ENCODE peak calls at places on chromosomes 3 and 15, in five cellular contexts. One of them, this sample, is unnamed. For H3K4me1, the result is how much of the 10 kb centered on the place peaks cover.

GRCh38 chr3:100401674-100402036 is 316 bp downstream of the LNP1 start:
- DNase-seq in cardiac muscle cell: peak
- DNase-seq in DND-41: peak
- DNase-seq in MM.1S: peak
- DNase-seq in endodermal cell: no peak
- DNase-seq in this sample: peak

GRCh38 chr3:141243295-141243707 is 11.7 kb downstream of the PXYLP1 start:
- DNase-seq in MM.1S: no peak
- DNase-seq in DND-41: peak
- DNase-seq in cardiac muscle cell: peak
- DNase-seq in endodermal cell: peak
- DNase-seq in this sample: no peak

GRCh38 chr3:108838411-108838810 is 15.8 kb downstream of the TRAT1 start:
- DNase-seq in DND-41: no peak
- DNase-seq in endodermal cell: no peak
- DNase-seq in cardiac muscle cell: no peak
- DNase-seq in MM.1S: no peak
- DNase-seq in this sample: no peak

GRCh38 chr15:85751731-85752421 is 42.8 kb downstream of the KLHL25 start:
- DNase-seq in MM.1S: no peak
- DNase-seq in DND-41: no peak
- DNase-seq in cardiac muscle cell: no peak
- DNase-seq in endodermal cell: peak
- DNase-seq in this sample: no peak

GRCh38 chr15:92920595-92921169 is 20.6 kb downstream of the CHD2 start:
- DNase-seq in cardiac muscle cell: no peak
- DNase-seq in DND-41: no peak
- DNase-seq in MM.1S: no peak
- DNase-seq in endodermal cell: no peak
- DNase-seq in this sample: no peak

GRCh38 chr15:44010114-44010513 is 183.3 kb downstream of the WDR76 start:
- DNase-seq in cardiac muscle cell: peak
- DNase-seq in DND-41: no peak
- DNase-seq in endodermal cell: no peak
- DNase-seq in MM.1S: no peak
- DNase-seq in this sample: no peak

GRCh38 chr3:174440741-174441587 is 418.2 kb upstream of the NAALADL2 start:
- DNase-seq in DND-41: peak
- DNase-seq in cardiac muscle cell: peak
- DNase-seq in endodermal cell: peak
- DNase-seq in MM.1S: peak
- DNase-seq in this sample: peak

GRCh38 chr3:56988874-56989433 is 71.5 kb upstream of the SPATA12 start:
- DNase-seq in endodermal cell: peak
- DNase-seq in cardiac muscle cell: peak
- DNase-seq in MM.1S: peak
- DNase-seq in DND-41: peak
- DNase-seq in this sample: peak

GRCh38 chr3:188578579-188579363 is 424.8 kb downstream of the LPP start:
- DNase-seq in cardiac muscle cell: peak
- DNase-seq in DND-41: no peak
- DNase-seq in endodermal cell: no peak
- DNase-seq in MM.1S: no peak
- DNase-seq in this sample: peak

GRCh38 chr15:56019060-56019793 is 25.8 kb upstream of the NEDD4 start:
- DNase-seq in cardiac muscle cell: no peak
- DNase-seq in DND-41: no peak
- DNase-seq in MM.1S: no peak
- DNase-seq in endodermal cell: no peak
- DNase-seq in this sample: no peak

GRCh38 chr3:47283193-47283537 is 421 bp downstream of the KLHL18 start:
- DNase-seq in DND-41: no peak
- DNase-seq in cardiac muscle cell: no peak
- DNase-seq in endodermal cell: no peak
- DNase-seq in MM.1S: peak
- DNase-seq in this sample: peak

GRCh38 chr15:51312754-51313390 is 25.5 kb downstream of the CYP19A1 start:
- DNase-seq in endodermal cell: no peak
- DNase-seq in cardiac muscle cell: peak
- DNase-seq in DND-41: no peak
- DNase-seq in MM.1S: no peak
- DNase-seq in this sample: no peak

GRCh38 chr15:60054472-60054871 is 50.4 kb downstream of the FOXB1 start:
- DNase-seq in endodermal cell: no peak
- DNase-seq in cardiac muscle cell: no peak
- DNase-seq in MM.1S: no peak
- DNase-seq in DND-41: no peak
- DNase-seq in this sample: no peak

GRCh38 chr15:41827290-41827879 is 507 bp upstream of the JMJD7 start:
- DNase-seq in endodermal cell: peak
- DNase-seq in cardiac muscle cell: no peak
- DNase-seq in DND-41: peak
- DNase-seq in MM.1S: no peak
- DNase-seq in this sample: no peak

GRCh38 chr3:192129586-192129985 is 597.8 kb downstream of the FGF12 start:
- DNase-seq in MM.1S: no peak
- DNase-seq in cardiac muscle cell: no peak
- DNase-seq in DND-41: no peak
- DNase-seq in endodermal cell: no peak
- DNase-seq in this sample: no peak

GRCh38 chr3:15476378-15476777 is 45.1 kb downstream of the COLQ start:
- DNase-seq in cardiac muscle cell: peak
- DNase-seq in endodermal cell: peak
- DNase-seq in MM.1S: no peak
- DNase-seq in DND-41: no peak
- DNase-seq in this sample: no peak

GRCh38 chr3:101988591-101988990 is 139.3 kb downstream of the NFKBIZ start:
- DNase-seq in DND-41: no peak
- DNase-seq in cardiac muscle cell: no peak
- DNase-seq in MM.1S: no peak
- DNase-seq in endodermal cell: no peak
- DNase-seq in this sample: no peak

GRCh38 chr3:8576841-8577553 is 67.6 kb downstream of the SSUH2 start:
- DNase-seq in endodermal cell: no peak
- DNase-seq in cardiac muscle cell: peak
- DNase-seq in MM.1S: no peak
- DNase-seq in DND-41: no peak
- DNase-seq in this sample: no peak

GRCh38 chr3:148710665-148711064 is 13.0 kb downstream of the AGTR1 start:
- DNase-seq in MM.1S: no peak
- DNase-seq in endodermal cell: no peak
- DNase-seq in DND-41: no peak
- DNase-seq in cardiac muscle cell: no peak
- DNase-seq in this sample: no peak

GRCh38 chr3:62175161-62175560 is 198.2 kb downstream of the FEZF2 start:
- DNase-seq in DND-41: no peak
- DNase-seq in endodermal cell: no peak
- DNase-seq in MM.1S: no peak
- DNase-seq in cardiac muscle cell: no peak
- DNase-seq in this sample: no peak
- H3K4me1 ChIP-seq in DND-41: under half
- H3K4me1 ChIP-seq in endodermal cell: under half
- H3K4me1 ChIP-seq in MM.1S: under half
- H3K4me1 ChIP-seq in cardiac muscle cell: under half
- H3K4me1 ChIP-seq in this sample: under half

DNA sequence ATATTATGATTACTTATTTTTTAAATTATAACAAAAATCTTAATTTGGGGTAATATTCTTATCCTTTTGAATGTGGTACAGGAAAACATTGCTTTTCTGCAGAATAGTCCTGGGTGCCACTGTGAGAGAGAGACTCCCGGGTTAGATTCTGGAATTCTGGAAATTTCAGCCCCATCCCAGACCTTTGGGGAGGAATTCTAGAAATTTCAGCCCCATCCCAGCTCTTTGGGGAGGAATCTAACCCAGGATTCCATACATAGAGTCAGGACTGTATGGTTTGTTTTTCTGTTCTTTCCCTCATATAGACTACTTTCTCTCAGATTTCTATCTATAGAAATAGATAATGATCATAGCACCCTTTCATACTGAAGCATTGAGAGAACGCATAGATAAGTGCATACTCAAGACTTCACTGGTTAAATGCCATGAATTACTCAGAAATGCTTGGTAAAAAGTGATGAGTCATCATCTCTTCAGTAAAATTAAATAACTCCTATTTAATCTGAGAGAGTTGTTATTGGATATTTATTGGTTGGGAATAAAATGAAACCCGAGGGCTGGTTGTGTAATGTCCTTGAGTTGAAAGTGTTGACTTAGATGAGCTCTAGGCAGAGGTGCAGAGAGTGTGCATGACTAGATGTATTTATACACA is 8.3 kb downstream of the EIF2AK4 start:
- DNase-seq in endodermal cell: no peak
- DNase-seq in cardiac muscle cell: peak
- DNase-seq in DND-41: no peak
- DNase-seq in MM.1S: no peak
- DNase-seq in this sample: no peak
- H3K27ac ChIP-seq in endodermal cell: no peak
- H3K27ac ChIP-seq in cardiac muscle cell: no peak
- H3K27ac ChIP-seq in DND-41: no peak
- H3K27ac ChIP-seq in MM.1S: no peak
- H3K27ac ChIP-seq in this sample: no peak

GRCh38 chr3:98722389-98722788 is 40.8 kb upstream of the ST3GAL6 start:
- DNase-seq in DND-41: no peak
- DNase-seq in cardiac muscle cell: no peak
- DNase-seq in endodermal cell: peak
- DNase-seq in MM.1S: no peak
- DNase-seq in this sample: no peak
- H3K4me1 ChIP-seq in DND-41: under half
- H3K4me1 ChIP-seq in cardiac muscle cell: under half
- H3K4me1 ChIP-seq in endodermal cell: under half
- H3K4me1 ChIP-seq in MM.1S: under half
- H3K4me1 ChIP-seq in this sample: under half

DNA sequence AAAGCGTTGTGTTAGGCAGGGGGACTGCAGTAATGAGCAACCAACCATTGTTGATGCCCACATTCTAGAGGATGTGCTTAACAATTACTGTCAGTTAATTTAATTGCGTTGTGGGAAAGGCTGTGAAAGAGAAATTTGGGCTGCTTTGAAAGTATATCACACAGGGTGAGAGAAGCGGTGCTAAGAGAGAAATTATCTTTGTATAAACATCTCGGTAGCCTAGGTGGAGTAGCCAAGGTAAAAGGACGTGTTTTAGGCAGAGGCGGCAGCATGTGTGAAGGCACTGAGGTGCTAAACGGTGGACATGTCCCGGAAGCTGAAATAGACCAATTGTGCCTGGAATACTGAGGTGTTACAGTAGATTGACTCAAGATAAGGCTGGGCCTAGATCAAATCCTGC is 71.9 kb downstream of the UBE2E2 start:
- DNase-seq in MM.1S: no peak
- DNase-seq in cardiac muscle cell: no peak
- DNase-seq in endodermal cell: peak
- DNase-seq in DND-41: no peak
- DNase-seq in this sample: no peak
- H3K27ac ChIP-seq in MM.1S: no peak
- H3K27ac ChIP-seq in cardiac muscle cell: no peak
- H3K27ac ChIP-seq in endodermal cell: no peak
- H3K27ac ChIP-seq in DND-41: no peak
- H3K27ac ChIP-seq in this sample: no peak

GRCh38 chr3:184564685-184565385 is 3.2 kb downstream of the EPHB3 start:
- DNase-seq in cardiac muscle cell: no peak
- DNase-seq in endodermal cell: no peak
- DNase-seq in MM.1S: no peak
- DNase-seq in DND-41: no peak
- DNase-seq in this sample: no peak
- H3K4me1 ChIP-seq in cardiac muscle cell: half or more
- H3K4me1 ChIP-seq in endodermal cell: under half
- H3K4me1 ChIP-seq in MM.1S: under half
- H3K4me1 ChIP-seq in DND-41: under half
- H3K4me1 ChIP-seq in this sample: half or more

DNA sequence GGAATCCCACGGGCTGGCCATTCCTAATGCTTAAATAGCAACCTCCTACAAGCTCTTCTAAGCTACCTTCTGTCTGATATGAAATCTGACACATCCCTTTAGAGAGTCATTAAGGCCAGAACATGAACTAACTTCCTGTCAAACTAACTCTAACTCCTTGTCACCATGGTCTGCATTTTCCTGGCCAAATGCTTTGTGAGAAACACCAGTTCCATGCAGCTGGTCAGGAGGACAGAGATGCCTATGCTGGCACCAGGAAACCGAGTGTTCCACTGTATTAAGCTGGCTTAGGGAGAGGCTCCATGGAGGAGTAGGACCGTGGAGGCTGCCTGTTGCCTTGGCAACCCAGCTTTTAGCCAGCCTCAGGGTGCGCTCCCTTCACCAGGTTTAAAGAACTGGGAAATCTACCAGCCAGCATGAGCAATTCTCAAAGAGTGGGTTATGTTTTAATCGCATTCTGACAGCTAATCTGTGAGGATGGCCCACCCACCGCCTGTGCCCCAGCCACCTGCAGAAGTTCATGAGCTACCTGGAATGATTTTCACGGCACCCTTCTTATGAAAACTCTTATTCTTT is 394.1 kb downstream of the OCA2 start:
- DNase-seq in cardiac muscle cell: no peak
- DNase-seq in endodermal cell: no peak
- DNase-seq in DND-41: no peak
- DNase-seq in MM.1S: no peak
- DNase-seq in this sample: no peak
- H3K27ac ChIP-seq in cardiac muscle cell: no peak
- H3K27ac ChIP-seq in endodermal cell: no peak
- H3K27ac ChIP-seq in DND-41: no peak
- H3K27ac ChIP-seq in MM.1S: no peak
- H3K27ac ChIP-seq in this sample: no peak

DNA sequence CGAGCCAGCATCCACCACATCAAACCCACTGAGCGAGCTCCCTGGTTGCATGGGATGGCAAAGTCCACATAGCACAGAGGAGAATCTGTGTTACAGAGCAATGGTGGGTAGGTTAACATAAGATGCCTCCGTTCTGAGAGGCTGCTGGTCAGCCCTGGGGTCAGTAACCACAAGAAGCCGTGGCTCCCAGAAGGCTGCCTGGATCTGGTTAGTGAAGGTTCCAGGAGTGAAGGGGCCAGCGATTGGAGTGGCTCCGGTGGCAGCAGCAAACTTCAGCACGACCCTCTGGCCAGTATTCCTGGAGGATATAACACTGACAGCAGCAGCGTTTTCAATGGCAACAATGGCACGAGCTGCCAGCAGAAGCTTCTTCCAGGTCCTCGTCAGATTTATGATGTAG is 18.4 kb upstream of the PIGZ start:
- DNase-seq in endodermal cell: no peak
- DNase-seq in MM.1S: no peak
- DNase-seq in cardiac muscle cell: no peak
- DNase-seq in DND-41: no peak
- DNase-seq in this sample: no peak
- H3K4me1 ChIP-seq in endodermal cell: under half
- H3K4me1 ChIP-seq in MM.1S: under half
- H3K4me1 ChIP-seq in cardiac muscle cell: under half
- H3K4me1 ChIP-seq in DND-41: under half
- H3K4me1 ChIP-seq in this sample: under half